ENCODE peak calls at places on chromosome 14, in ten cellular contexts. J is Caco-2, I is fibroblast of lung, P is A549, G is IMR-90, B is stomach, X is psoas muscle, T is ovary, N is PC-9, U is left ventricle myocardium inferior. A is an unnamed sample. For H3K4me1, the result is how much of the 10 kb centered on the place peaks cover.

GRCh38 chr14:24535737-24536136 is 27.7 kb upstream of the CMA1 start:
- DNase-seq in N (no peak), P (no peak), T (no peak), G (no peak), B (no peak), J (no peak), U (no peak), I (no peak), X (no peak), A (no peak)

GRCh38 chr14:103558071-103558882 is 4.2 kb downstream of the BAG5 start:
- DNase-seq in X (no peak), T (no peak), N (no peak), I (peak), B (no peak), G (peak), U (peak), P (no peak), J (no peak), A (no peak)

GRCh38 chr14:99268776-99269510 is 3.1 kb downstream of the BCL11B start:
- DNase-seq in U (no peak), P (no peak), J (no peak), X (no peak), B (no peak), T (no peak), N (no peak), G (no peak), I (no peak), A (no peak)

GRCh38 chr14:64123241-64123956 is 170.8 kb downstream of the ESR2 start:
- DNase-seq in J (no peak), P (no peak), T (no peak), B (no peak), I (no peak), X (no peak), U (no peak), G (no peak), N (no peak), A (no peak)

GRCh38 chr14:92613008-92613658 is 99.6 kb downstream of the RIN3 start:
- DNase-seq in X (no peak), J (no peak), G (no peak), U (peak), T (no peak), N (no peak), P (no peak), I (no peak), B (no peak), A (peak)

GRCh38 chr14:54730156-54730961 is 163.4 kb downstream of the SAMD4A start:
- DNase-seq in T (no peak), J (no peak), B (no peak), U (no peak), X (no peak), G (peak), P (no peak), I (peak), N (no peak), A (no peak)

GRCh38 chr14:33836203-33836894 is 114.5 kb downstream of the EGLN3 start:
- DNase-seq in G (no peak), J (no peak), B (no peak), U (no peak), N (peak), P (no peak), T (no peak), X (no peak), I (no peak), A (no peak)

GRCh38 chr14:74459289-74459946 is 33.4 kb upstream of the SYNDIG1L start:
- DNase-seq in J (no peak), B (no peak), U (no peak), G (peak), P (peak), I (peak), X (peak), N (peak), T (no peak), A (no peak)

GRCh38 chr14:60253649-60254048 is 4.6 kb downstream of the PPM1A start:
- DNase-seq in N (no peak), X (no peak), B (no peak), J (no peak), U (no peak), T (no peak), G (no peak), P (no peak), I (no peak), A (no peak)

GRCh38 chr14:50801706-50802105 is 29.3 kb downstream of the NIN start:
- DNase-seq in U (no peak), T (no peak), J (no peak), N (no peak), B (no peak), P (no peak), X (no peak), G (peak), I (peak), A (no peak)

GRCh38 chr14:39023939-39024871 is 78.8 kb downstream of the SEC23A start:
- DNase-seq in B (no peak), T (no peak), G (no peak), X (no peak), J (no peak), P (no peak), N (no peak), U (no peak), I (no peak), A (no peak)

GRCh38 chr14:102840115-102840514 is 62.9 kb downstream of the TRAF3 start:
- DNase-seq in T (no peak), G (no peak), X (no peak), N (no peak), P (no peak), I (no peak), B (no peak), J (no peak), U (no peak), A (no peak)

GRCh38 chr14:74414793-74415437 is 11.1 kb downstream of the SYNDIG1L start:
- DNase-seq in J (no peak), T (no peak), G (no peak), P (no peak), X (no peak), I (no peak), N (no peak), B (no peak), U (no peak), A (no peak)

GRCh38 chr14:35355981-35356839 is 48.3 kb downstream of the NFKBIA start:
- DNase-seq in I (no peak), P (no peak), X (no peak), J (peak), G (peak), B (no peak), T (no peak), U (no peak), N (peak), A (no peak)

GRCh38 chr14:45743884-45744283 is 490.9 kb upstream of the MIS18BP1 start:
- DNase-seq in N (no peak), J (no peak), U (no peak), X (no peak), I (no peak), G (no peak), T (no peak), P (no peak), B (no peak), A (no peak)

GRCh38 chr14:32166029-32166428 is 35.8 kb upstream of the RNU6-7 start:
- DNase-seq in I (no peak), P (no peak), U (no peak), B (no peak), G (no peak), J (no peak), T (no peak), X (no peak), N (no peak), A (no peak)

GRCh38 chr14:86501611-86502010 is 971.7 kb downstream of the FLRT2 start:
- DNase-seq in X (no peak), I (no peak), U (no peak), G (no peak), N (no peak), B (no peak), T (no peak), P (no peak), J (no peak), A (no peak)

GRCh38 chr14:70002589-70003240 is 123.5 kb downstream of the SMOC1 start:
- DNase-seq in U (no peak), X (no peak), G (peak), J (peak), B (no peak), P (no peak), T (no peak), I (no peak), N (no peak), A (no peak)

GRCh38 chr14:92637228-92637627 is 111.2 kb downstream of the LGMN start:
- DNase-seq in B (no peak), G (peak), X (no peak), T (no peak), N (no peak), I (peak), P (no peak), U (no peak), J (no peak), A (no peak)

GRCh38 chr14:74875941-74876913 is at the start of gene PROX2:
- DNase-seq in I (no peak), T (no peak), P (no peak), X (no peak), G (no peak), B (no peak), N (no peak), U (no peak), J (no peak), A (no peak)

GRCh38 chr14:34227834-34228662 is 234.0 kb downstream of the SPTSSA start:
- DNase-seq in U (peak), P (peak), J (peak), N (peak), B (peak), T (peak), X (peak), I (peak), G (peak), A (peak)

GRCh38 chr14:50336428-50336827 is 24.3 kb downstream of the DMAC2L start:
- DNase-seq in U (no peak), G (no peak), P (no peak), B (no peak), T (no peak), I (no peak), J (no peak), X (no peak), N (no peak), A (no peak)

GRCh38 chr14:65044596-65044959 is 57.7 kb downstream of the MAX start:
- DNase-seq in B (no peak), X (no peak), G (no peak), J (no peak), P (no peak), I (no peak), N (no peak), U (no peak), T (no peak), A (peak)

GRCh38 chr14:55706893-55707292 is 126.9 kb downstream of the KTN1 start:
- DNase-seq in I (peak), P (no peak), G (peak), J (no peak), X (no peak), T (no peak), B (no peak), U (no peak), N (no peak), A (no peak)

GRCh38 chr14:54489731-54490447 is 1.1 kb upstream of the GMFB start:
- DNase-seq in P (no peak), G (no peak), B (no peak), I (no peak), T (no peak), U (no peak), J (no peak), X (no peak), N (no peak), A (no peak)

GRCh38 chr14:78530078-78530477 is 359.9 kb downstream of the NRXN3 start:
- DNase-seq in U (no peak), X (no peak), P (no peak), G (no peak), J (peak), T (no peak), N (peak), B (no peak), I (no peak), A (no peak)

GRCh38 chr14:45140661-45141187 is 5.0 kb downstream of the FANCM start:
- DNase-seq in U (no peak), P (no peak), I (no peak), X (no peak), J (no peak), B (no peak), G (no peak), T (no peak), N (no peak), A (no peak)

GRCh38 chr14:105568859-105569766 is 42.7 kb downstream of the TMEM121 start:
- DNase-seq in X (no peak), B (no peak), N (no peak), P (no peak), T (no peak), G (no peak), J (no peak), I (no peak), U (no peak), A (no peak)

GRCh38 chr14:105570482-105570881 is 44.1 kb downstream of the TMEM121 start:
- DNase-seq in N (no peak), J (no peak), I (no peak), X (no peak), P (no peak), U (no peak), G (no peak), T (no peak), B (no peak), A (no peak)
- H3K4me1 ChIP-seq in N (under half), J (under half), I (under half), X (under half), P (under half), U (under half), G (under half), T (under half), B (under half), A (under half)

DNA sequence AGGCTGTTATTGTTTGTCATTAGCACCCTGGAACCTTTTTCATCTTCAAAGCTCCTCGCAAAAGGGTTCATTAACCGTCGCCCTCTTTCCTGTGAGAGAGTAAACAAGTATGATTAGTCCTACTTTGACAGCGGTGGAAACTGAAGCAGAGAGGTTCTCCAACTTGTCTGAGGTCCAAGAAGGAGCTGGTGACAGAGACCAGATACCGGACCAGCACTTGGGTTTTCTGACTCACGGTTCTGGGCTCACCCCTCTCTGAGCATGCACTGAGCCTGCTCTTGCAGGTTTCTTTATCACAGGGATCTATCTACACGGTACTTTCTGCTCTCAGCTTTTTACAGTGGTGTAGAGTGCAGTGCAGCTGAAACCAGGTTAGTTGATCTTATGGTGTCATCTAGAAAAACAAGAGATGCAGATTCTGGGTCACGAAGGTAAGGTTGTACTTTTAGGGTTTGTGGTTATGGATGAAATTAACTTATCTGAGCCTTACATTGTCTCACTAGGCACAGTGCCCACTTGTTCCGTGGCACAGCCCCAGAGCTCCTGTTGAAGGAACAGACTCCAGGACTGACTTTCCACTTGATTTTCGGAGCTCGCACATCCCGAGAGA is 62.1 kb downstream of the PPP2R5C start:
- DNase-seq in U (no peak), N (no peak), X (no peak), I (no peak), T (peak), P (no peak), G (no peak), J (no peak), B (peak), A (no peak)
- H3K4me3 ChIP-seq in U (peak), N (no peak), X (peak), I (peak), T (peak), P (no peak), G (no peak), J (no peak), B (peak), A (peak)

GRCh38 chr14:53260928-53261327 is 107.8 kb upstream of the DDHD1 start:
- DNase-seq in T (no peak), B (no peak), P (no peak), N (no peak), I (no peak), U (no peak), J (no peak), X (no peak), G (no peak), A (no peak)

GRCh38 chr14:53260286-53260685 is 107.2 kb upstream of the DDHD1 start:
- DNase-seq in N (peak), I (no peak), B (no peak), X (no peak), J (no peak), T (no peak), P (no peak), G (no peak), U (no peak), A (no peak)

DNA sequence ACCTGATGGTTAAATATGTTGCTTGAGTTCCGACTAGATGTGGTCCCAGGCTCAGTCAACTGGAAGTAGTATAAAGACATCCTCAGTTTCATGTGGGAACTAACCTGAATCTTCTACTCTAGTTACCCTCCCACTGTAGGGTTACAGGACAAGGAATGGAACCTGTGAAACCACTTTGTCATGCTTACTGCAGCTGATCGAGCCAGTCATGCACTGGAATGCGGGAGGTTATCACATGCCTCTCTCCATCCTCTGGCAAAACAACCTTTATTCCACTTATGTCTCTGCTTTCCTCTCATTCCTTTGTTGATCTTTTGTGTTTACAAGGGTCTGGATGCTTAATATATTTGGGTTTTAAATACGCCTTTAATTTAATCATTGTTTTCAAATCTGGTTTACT is 111.9 kb upstream of the DDHD1 start:
- DNase-seq in I (no peak), T (no peak), P (no peak), G (no peak), U (no peak), X (no peak), N (peak), J (no peak), B (no peak), A (no peak)
- TF ChIP-seq CTCF in I (no peak), T (no peak), P (no peak), G (no peak), U (no peak), X (no peak), N (no peak), J (no peak), B (no peak), A (no peak)

DNA sequence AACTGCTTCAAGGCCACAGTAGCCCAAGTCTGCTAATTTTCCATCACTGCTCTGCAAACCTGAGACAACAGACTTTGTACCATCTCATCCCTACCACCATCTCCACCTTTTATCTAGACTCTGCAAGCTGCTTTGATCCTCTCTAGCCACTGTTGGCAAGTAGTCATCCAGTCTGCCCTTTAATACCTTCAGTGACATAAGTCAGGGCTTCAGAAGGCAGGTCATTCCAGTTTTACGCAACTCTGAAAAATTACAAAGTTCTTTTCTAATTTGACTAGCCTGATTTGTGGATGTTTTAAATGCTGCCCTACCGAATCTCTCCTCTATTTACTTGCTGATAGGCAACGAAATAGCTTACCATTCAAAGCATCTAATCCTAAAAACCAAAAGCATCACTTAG is 2.8 kb downstream of the FERMT2 start:
- DNase-seq in X (no peak), U (no peak), T (no peak), I (no peak), J (peak), N (no peak), G (no peak), B (no peak), P (no peak), A (no peak)
- H3K4me1 ChIP-seq in X (under half), U (half or more), T (under half), I (under half), J (under half), N (under half), G (under half), B (half or more), P (under half), A (under half)

DNA sequence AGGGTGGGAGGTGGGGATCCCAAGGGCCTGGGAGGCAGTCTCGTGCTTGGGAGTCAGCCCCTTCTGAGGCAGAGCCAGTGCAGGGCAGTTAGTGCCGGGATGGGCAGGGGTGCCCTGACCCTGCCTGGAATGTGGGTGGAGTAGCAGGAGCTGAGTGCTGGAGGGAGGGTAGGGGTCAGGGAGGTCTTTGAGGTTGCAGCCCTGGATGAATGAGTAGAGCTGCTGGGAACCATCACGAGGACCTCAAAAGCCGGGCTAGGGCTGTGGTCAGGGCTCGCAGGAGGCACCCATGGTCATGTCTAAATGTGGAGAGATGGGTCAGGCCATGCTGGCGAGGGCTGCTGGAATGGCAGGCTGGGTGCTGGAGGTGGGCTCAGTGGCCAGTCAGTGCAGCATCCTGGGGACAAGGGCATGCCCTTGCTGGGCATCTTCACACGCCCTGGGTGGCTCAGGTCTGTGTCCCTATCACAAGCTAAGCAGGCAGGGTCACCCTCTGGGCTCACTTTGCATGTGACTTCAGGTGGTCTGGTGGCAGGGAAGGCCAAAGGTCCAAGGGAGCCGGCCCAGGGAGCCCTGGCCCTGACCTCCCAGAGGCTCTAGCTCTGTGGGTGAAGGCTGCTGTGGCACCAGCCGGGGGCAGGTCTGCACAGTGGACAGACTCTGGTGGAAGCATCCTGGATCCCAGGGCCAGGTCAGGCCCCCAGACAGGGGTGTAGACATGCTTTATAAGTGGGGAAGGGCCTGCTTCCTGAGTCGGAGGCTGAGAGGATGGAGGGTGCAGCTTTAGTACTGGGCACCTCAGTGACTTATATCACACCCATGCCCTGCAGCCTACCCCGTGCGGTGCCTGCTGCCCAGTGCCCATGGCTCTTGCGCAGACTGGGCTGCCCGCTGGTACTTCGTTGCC is 24.5 kb downstream of the PAPLN start:
- DNase-seq in J (no peak), I (no peak), B (no peak), N (no peak), X (no peak), P (no peak), G (no peak), U (no peak), T (no peak), A (no peak)
- H3K4me3 ChIP-seq in J (no peak), I (no peak), B (no peak), N (no peak), X (no peak), P (no peak), G (no peak), U (no peak), T (no peak), A (no peak)

GRCh38 chr14:57378661-57379060 is 11.7 kb upstream of the NAA30 start:
- DNase-seq in B (no peak), N (no peak), T (no peak), U (no peak), P (no peak), X (no peak), I (peak), G (peak), J (no peak), A (no peak)
- TF ChIP-seq CTCF in B (no peak), N (peak), T (no peak), U (no peak), P (peak), X (no peak), I (no peak), G (peak), J (no peak), A (no peak)

GRCh38 chr14:105014032-105014431 is 6.9 kb downstream of the CDCA4 start:
- DNase-seq in N (no peak), P (no peak), B (no peak), T (no peak), I (no peak), G (no peak), X (no peak), J (no peak), U (no peak), A (no peak)

GRCh38 chr14:105018414-105018813 is 2.5 kb downstream of the CDCA4 start:
- DNase-seq in T (no peak), N (no peak), U (no peak), G (no peak), I (no peak), J (no peak), B (no peak), P (no peak), X (no peak), A (no peak)

GRCh38 chr14:105014631-105015030 is 6.3 kb downstream of the CDCA4 start:
- DNase-seq in N (no peak), J (no peak), I (no peak), B (no peak), X (no peak), U (no peak), G (no peak), T (no peak), P (no peak), A (no peak)

GRCh38 chr14:105015242-105015641 is 5.6 kb downstream of the CDCA4 start:
- DNase-seq in N (no peak), T (no peak), U (no peak), I (no peak), X (no peak), G (no peak), B (no peak), J (no peak), P (no peak), A (no peak)

GRCh38 chr14:105015905-105016304 is 5.0 kb downstream of the CDCA4 start:
- DNase-seq in N (no peak), B (no peak), X (no peak), G (no peak), P (no peak), J (no peak), T (no peak), U (no peak), I (no peak), A (no peak)
- H3K4me1 ChIP-seq in N (under half), B (half or more), X (under half), G (under half), P (half or more), J (under half), T (under half), U (under half), I (under half), A (under half)

GRCh38 chr14:94581127-94581999 is at the start of gene SERPINA5:
- DNase-seq in B (peak), X (peak), J (no peak), N (peak), U (peak), T (peak), P (no peak), I (no peak), G (no peak), A (peak)
- H3K4me3 ChIP-seq in B (no peak), X (no peak), J (no peak), N (no peak), U (peak), T (no peak), P (no peak), I (no peak), G (no peak), A (no peak)

A was measured in upper lobe of right lung.